ENCODE peak calls at places on chromosome 2, in nine cellular contexts. M is transverse colon, S is K562, V is sigmoid colon, W is stomach, Y is esophagus muscularis mucosa, T is HCT116, I is GM12891, F is endothelial cell of umbilical vein. C is an unnamed sample.

GRCh38 chr2:85797959-85798358 is 44.2 kb downstream of the ATOH8 start:
- DNase-seq in T (no peak), Y (no peak), F (peak; percentile 60), S (peak; percentile 38), V (peak; percentile 66), W (no peak), I (no peak), M (peak; percentile 8), C (peak; percentile 6)

GRCh38 chr2:218727502-218728165 is 17.0 kb downstream of the TTLL4 start:
- DNase-seq in M (no peak), V (no peak), W (no peak), Y (no peak), F (peak; percentile 18), T (no peak), S (no peak), I (no peak), C (no peak)

GRCh38 chr2:131146255-131146654 is 41.1 kb downstream of the PLEKHB2 start:
- DNase-seq in I (no peak), V (no peak), W (no peak), T (no peak), S (no peak), F (no peak), Y (no peak), M (no peak), C (no peak)

GRCh38 chr2:105768961-105769452 is 24.3 kb downstream of the NCK2 start:
- DNase-seq in W (no peak), Y (no peak), T (no peak), V (no peak), F (no peak), M (no peak), S (no peak), I (no peak), C (no peak)

GRCh38 chr2:109129356-109129920 is 433 bp downstream of the SH3RF3 start:
- DNase-seq in V (no peak), S (no peak), M (no peak), W (no peak), Y (no peak), I (peak; percentile 50), F (peak; percentile 46), T (no peak), C (no peak)

GRCh38 chr2:239769574-239770145 is 255.5 kb downstream of the NDUFA10 start:
- DNase-seq in V (peak; percentile 58), Y (no peak), I (no peak), W (no peak), M (no peak), F (no peak), T (no peak), S (no peak), C (peak; percentile 71)

GRCh38 chr2:152542995-152543481 is 174.2 kb downstream of the PRPF40A start:
- DNase-seq in W (no peak), T (peak; percentile 41), S (no peak), M (no peak), I (no peak), Y (no peak), V (no peak), F (peak; percentile 93), C (no peak)

GRCh38 chr2:28980368-28981015 is 606 bp upstream of the TOGARAM2 start:
- DNase-seq in Y (no peak), T (no peak), V (no peak), F (no peak), I (no peak), S (no peak), M (no peak), W (no peak), C (no peak)

GRCh38 chr2:109129921-109130725 is 1.1 kb downstream of the SH3RF3 start:
- DNase-seq in S (no peak), M (peak; percentile 11), T (no peak), W (no peak), I (no peak), V (peak; percentile 78), Y (no peak), F (peak; percentile 47), C (no peak)

GRCh38 chr2:98869272-98869641 is 66.8 kb downstream of the CRACDL start:
- DNase-seq in M (peak; percentile 88), F (no peak), I (no peak), S (no peak), V (no peak), T (no peak), W (peak; percentile 92), Y (peak; percentile 31), C (peak; percentile 88)

GRCh38 chr2:660029-660428 is 17.2 kb downstream of the TMEM18 start:
- DNase-seq in M (no peak), F (no peak), Y (no peak), W (no peak), S (no peak), V (no peak), T (no peak), I (no peak), C (no peak)

GRCh38 chr2:39849982-39850526 is 71.0 kb upstream of the THUMPD2 start:
- DNase-seq in S (no peak), M (no peak), W (no peak), I (no peak), Y (no peak), V (no peak), T (no peak), F (no peak), C (no peak)
- TF ChIP-seq POLR2AphosphoS5 in S (no peak), M (no peak), W (peak; percentile 69), I (no peak), Y (no peak), V (no peak), T (no peak), F (no peak), C (no peak)

GRCh38 chr2:11312770-11313471 is 31.5 kb downstream of the ROCK2 start:
- DNase-seq in V (no peak), S (no peak), Y (no peak), T (no peak), I (no peak), W (no peak), M (no peak), F (no peak), C (no peak)
- TF ChIP-seq POLR2AphosphoS5 in V (no peak), S (no peak), Y (no peak), T (no peak), I (no peak), W (no peak), M (no peak), F (no peak), C (no peak)

DNA sequence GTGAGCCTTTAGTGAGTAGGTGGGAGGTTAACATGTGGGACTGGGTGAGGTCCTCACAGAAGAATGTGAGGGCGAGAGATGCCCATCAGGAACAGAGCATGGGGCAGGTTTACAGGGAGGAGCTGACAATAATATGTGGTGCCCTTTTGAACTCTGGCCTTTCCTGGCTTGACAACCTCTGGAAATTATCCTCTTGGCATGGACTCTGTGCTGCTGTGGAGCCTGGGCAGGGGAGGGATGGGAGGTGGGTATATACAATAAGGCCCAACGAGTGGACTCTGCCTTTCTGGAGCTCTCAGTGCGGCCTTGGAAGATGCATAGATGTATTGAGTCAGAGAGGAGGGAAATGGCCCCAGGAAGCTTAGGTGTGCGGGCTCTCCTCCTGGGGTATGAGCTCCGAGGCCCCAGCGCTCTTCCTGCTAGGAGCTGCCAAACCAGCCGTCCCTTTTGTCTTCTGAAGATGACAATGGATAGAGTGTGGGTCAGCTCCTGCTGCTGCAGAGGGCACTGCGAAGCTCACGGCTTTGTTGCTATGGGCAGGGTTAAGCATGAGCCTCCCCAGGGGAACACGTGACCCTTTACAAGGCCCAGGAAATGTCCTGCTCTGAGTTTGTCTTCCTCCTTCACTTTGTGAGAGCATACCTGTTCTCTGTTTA is 8.7 kb upstream of the PSD4 start:
- DNase-seq in W (no peak), M (no peak), T (no peak), F (no peak), S (no peak), I (no peak), V (no peak), Y (no peak), C (no peak)
- TF ChIP-seq POLR2AphosphoS5 in W (peak; percentile 24), M (no peak), T (no peak), F (no peak), S (no peak), I (no peak), V (no peak), Y (no peak), C (no peak)

GRCh38 chr2:160592401-160592800 is 98.8 kb upstream of the RBMS1 start:
- DNase-seq in I (no peak), V (no peak), F (no peak), Y (no peak), W (no peak), M (no peak), S (no peak), T (no peak), C (no peak)

GRCh38 chr2:160584972-160585494 is 91.4 kb upstream of the RBMS1 start:
- DNase-seq in T (no peak), Y (no peak), F (no peak), V (no peak), M (no peak), I (no peak), S (no peak), W (no peak), C (no peak)

GRCh38 chr2:160596431-160596830 is 102.8 kb upstream of the RBMS1 start:
- DNase-seq in S (no peak), T (no peak), M (no peak), I (no peak), V (no peak), Y (no peak), F (no peak), W (no peak), C (no peak)

GRCh38 chr2:160592993-160593392 is 99.4 kb upstream of the RBMS1 start:
- DNase-seq in T (no peak), V (no peak), F (no peak), S (no peak), Y (no peak), I (no peak), M (no peak), W (no peak), C (no peak)

DNA sequence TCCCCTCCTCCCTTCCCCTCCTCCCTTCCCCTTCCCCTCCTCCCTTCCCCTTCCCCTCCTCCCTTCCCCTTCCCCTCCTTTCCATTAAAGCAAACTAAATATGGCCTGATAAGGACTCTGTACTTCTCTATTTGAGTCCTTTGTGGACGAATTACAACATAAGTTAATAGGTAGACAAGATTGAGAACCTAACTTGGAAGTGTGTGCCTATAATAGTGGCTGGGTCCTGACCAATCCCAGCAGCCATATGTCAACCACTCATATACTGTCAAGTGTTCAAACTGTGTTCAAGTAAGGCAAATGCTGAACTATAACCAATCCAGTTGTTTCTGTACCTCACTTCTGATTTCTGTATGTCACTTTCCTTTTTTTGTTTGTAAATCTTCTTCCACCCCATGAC is 97.1 kb upstream of the RBMS1 start:
- DNase-seq in M (no peak), V (no peak), T (no peak), Y (no peak), S (no peak), F (peak; percentile 10), I (no peak), W (no peak), C (no peak)
- TF ChIP-seq POLR2AphosphoS5 in M (no peak), V (no peak), T (no peak), Y (no peak), S (no peak), F (no peak), I (no peak), W (no peak), C (no peak)